ENCODE peak calls at places on chromosomes 3 and 15, in nine cellular contexts. B is fibroblast of villous mesenchyme, N is prostate gland, E is breast epithelium, O is MG63, H is brain microvascular endothelial cell, W is choroid plexus epithelial cell, Z is coronary artery, M is AG04449. A is an unnamed sample.

GRCh38 chr3:29925150-29925549 is 644.3 kb downstream of the RBMS3 start:
- DNase-seq in B (no peak), N (no peak), E (no peak), O (no peak), H (no peak), W (no peak), Z (no peak), M (no peak), A (no peak)

GRCh38 chr3:53649816-53650215 is 155.4 kb downstream of the CACNA1D start:
- DNase-seq in B (no peak), N (no peak), E (no peak), O (no peak), H (no peak), W (no peak), Z (no peak), M (no peak), A (no peak)

GRCh38 chr3:119279101-119279554 is 15.1 kb upstream of the ARHGAP31 start:
- DNase-seq in B (no peak), N (peak), E (no peak), O (peak), H (no peak), W (no peak), Z (no peak), M (no peak), A (no peak)

GRCh38 chr3:129971368-129972052 is 3.0 kb upstream of the TRH start:
- DNase-seq in B (no peak), N (no peak), E (no peak), O (no peak), H (no peak), W (no peak), Z (no peak), M (no peak), A (no peak)

GRCh38 chr15:72585659-72586058 is 68.8 kb upstream of the GOLGA6B start:
- DNase-seq in B (peak), N (no peak), E (no peak), O (no peak), H (peak), W (peak), Z (no peak), M (no peak), A (no peak)

GRCh38 chr15:96361309-96362000 is 31.0 kb downstream of the NR2F2 start:
- DNase-seq in B (peak), N (no peak), E (no peak), O (no peak), H (no peak), W (no peak), Z (no peak), M (no peak), A (no peak)

GRCh38 chr15:36109943-36110658 is 469.3 kb upstream of the CDIN1 start:
- DNase-seq in B (peak), N (no peak), E (no peak), O (peak), H (peak), W (peak), Z (no peak), M (no peak), A (peak)

GRCh38 chr3:43286886-43287301 is 554 bp downstream of the SNRK start:
- DNase-seq in B (peak), N (no peak), E (no peak), O (peak), H (no peak), W (no peak), Z (no peak), M (no peak), A (no peak)

GRCh38 chr3:120743556-120744195 is 1.1 kb downstream of the GTF2E1 start:
- DNase-seq in B (no peak), N (no peak), E (no peak), O (peak), H (no peak), W (no peak), Z (no peak), M (no peak), A (no peak)

GRCh38 chr3:7290062-7290825 is 429.3 kb downstream of the GRM7 start:
- DNase-seq in B (no peak), N (no peak), E (no peak), O (no peak), H (no peak), W (no peak), Z (no peak), M (no peak), A (no peak)

GRCh38 chr3:178388473-178388872 is 147.8 kb upstream of the KCNMB2 start:
- DNase-seq in B (no peak), N (no peak), E (no peak), O (no peak), H (no peak), W (no peak), Z (no peak), M (no peak), A (no peak)

GRCh38 chr3:45817788-45818523 is 21.6 kb upstream of the SLC6A20 start:
- DNase-seq in B (peak), N (peak), E (no peak), O (peak), H (peak), W (peak), Z (no peak), M (peak), A (peak)

GRCh38 chr3:72938471-72939265 is 50.8 kb downstream of the GXYLT2 start:
- DNase-seq in B (peak), N (peak), E (no peak), O (peak), H (peak), W (peak), Z (peak), M (peak), A (peak)

GRCh38 chr3:187976361-187976900 is 177.5 kb upstream of the LPP start:
- DNase-seq in B (no peak), N (no peak), E (no peak), O (no peak), H (no peak), W (no peak), Z (no peak), M (no peak), A (no peak)

GRCh38 chr3:187972454-187972853 is 181.5 kb upstream of the LPP start:
- DNase-seq in B (no peak), N (no peak), E (no peak), O (no peak), H (no peak), W (no peak), Z (no peak), M (no peak), A (no peak)

GRCh38 chr3:187975571-187976360 is 178.2 kb upstream of the LPP start:
- DNase-seq in B (no peak), N (no peak), E (no peak), O (no peak), H (no peak), W (peak), Z (no peak), M (no peak), A (no peak)

GRCh38 chr3:187973977-187974856 is 179.7 kb upstream of the LPP start:
- DNase-seq in B (no peak), N (no peak), E (no peak), O (no peak), H (no peak), W (no peak), Z (no peak), M (no peak), A (no peak)

GRCh38 chr3:187974857-187975257 is 179.1 kb upstream of the LPP start:
- DNase-seq in B (no peak), N (no peak), E (no peak), O (no peak), H (no peak), W (no peak), Z (no peak), M (no peak), A (no peak)
- H3K4me3 ChIP-seq in B (no peak), N (no peak), E (no peak), O (no peak), H (no peak), W (no peak), Z (no peak), M (no peak), A (no peak)

GRCh38 chr15:90930861-90931629 is 1.3 kb downstream of the HDDC3 start:
- DNase-seq in B (no peak), N (no peak), E (no peak), O (no peak), H (no peak), W (no peak), Z (no peak), M (no peak), A (no peak)
- H3K4me3 ChIP-seq in B (peak), N (peak), E (peak), O (peak), H (peak), W (peak), Z (peak), M (peak), A (no peak)

DNA sequence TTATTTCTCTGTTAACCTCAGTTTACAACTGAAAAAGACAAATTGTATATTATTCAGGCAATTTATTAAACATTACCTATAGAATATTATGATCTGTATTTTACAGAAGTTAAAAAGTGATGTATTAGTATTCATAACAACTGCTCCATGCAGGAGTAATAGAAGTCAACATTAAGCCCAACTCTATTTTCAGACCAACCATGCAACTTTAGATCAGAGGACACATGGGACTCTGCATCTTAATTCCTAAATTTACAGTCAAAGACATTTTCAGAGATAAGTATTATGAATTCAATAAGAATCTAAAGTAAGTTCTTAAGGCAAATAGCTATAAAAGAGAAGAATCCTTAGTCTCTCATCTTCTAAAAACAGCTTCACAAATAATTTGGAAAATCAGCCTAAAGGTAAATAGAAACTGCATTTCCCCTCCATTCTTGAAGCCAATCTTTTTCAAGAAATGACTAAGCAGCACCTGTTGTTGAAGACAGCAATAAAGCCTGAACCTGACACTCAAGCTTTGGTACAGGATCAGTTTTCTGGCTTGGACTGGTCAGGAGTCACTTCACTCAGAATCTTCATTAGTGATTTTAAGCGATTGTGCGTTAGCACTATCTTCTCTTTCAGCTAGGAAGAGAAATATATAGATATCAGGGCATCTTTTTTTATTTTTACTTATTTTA is 23.0 kb downstream of the OIP5 start:
- DNase-seq in B (no peak), N (no peak), E (no peak), O (no peak), H (no peak), W (no peak), Z (no peak), M (no peak), A (no peak)
- H3K4me3 ChIP-seq in B (no peak), N (no peak), E (no peak), O (no peak), H (no peak), W (no peak), Z (no peak), M (no peak), A (no peak)

GRCh38 chr3:126484662-126485061 is 9.0 kb upstream of the ZXDC start:
- DNase-seq in B (no peak), N (no peak), E (no peak), O (no peak), H (no peak), W (no peak), Z (no peak), M (no peak), A (no peak)
- H3K4me3 ChIP-seq in B (no peak), N (no peak), E (no peak), O (no peak), H (no peak), W (no peak), Z (no peak), M (no peak), A (no peak)

A was measured in AG09309.